ENCODE peak calls at places on chromosomes 1 and 21, in eight cellular contexts. One of them, this sample, is unnamed.

GRCh38 chr1:62245201-62245600 is 50.6 kb downstream of the L1TD1 start:
- DNase-seq in cardiac fibroblast: no peak
- DNase-seq in fibroblast of lung: no peak
- DNase-seq in CD4-positive, alpha-beta T cell: no peak
- DNase-seq in GM13977: no peak
- DNase-seq in progenitor cell of endocrine pancreas: no peak
- DNase-seq in neural progenitor cell: no peak
- DNase-seq in cardiac muscle cell: no peak
- DNase-seq in this sample: no peak

GRCh38 chr1:241608379-241609033 is 31.7 kb downstream of the CHML start:
- DNase-seq in GM13977: no peak
- DNase-seq in neural progenitor cell: no peak
- DNase-seq in cardiac muscle cell: no peak
- DNase-seq in CD4-positive, alpha-beta T cell: no peak
- DNase-seq in fibroblast of lung: peak; percentile 71
- DNase-seq in progenitor cell of endocrine pancreas: no peak
- DNase-seq in cardiac fibroblast: no peak
- DNase-seq in this sample: no peak

GRCh38 chr1:235460768-235461167 is 43.5 kb downstream of the B3GALNT2 start:
- DNase-seq in fibroblast of lung: no peak
- DNase-seq in neural progenitor cell: no peak
- DNase-seq in cardiac fibroblast: no peak
- DNase-seq in GM13977: no peak
- DNase-seq in cardiac muscle cell: no peak
- DNase-seq in progenitor cell of endocrine pancreas: no peak
- DNase-seq in CD4-positive, alpha-beta T cell: no peak
- DNase-seq in this sample: no peak

GRCh38 chr21:19122371-19122770 is 718.8 kb upstream of the TMPRSS15 start:
- DNase-seq in neural progenitor cell: no peak
- DNase-seq in cardiac fibroblast: no peak
- DNase-seq in fibroblast of lung: no peak
- DNase-seq in cardiac muscle cell: no peak
- DNase-seq in CD4-positive, alpha-beta T cell: no peak
- DNase-seq in progenitor cell of endocrine pancreas: no peak
- DNase-seq in GM13977: no peak
- DNase-seq in this sample: no peak

GRCh38 chr1:227563319-227564201 is at the start of gene ZNF678:
- DNase-seq in progenitor cell of endocrine pancreas: peak; percentile 86
- DNase-seq in cardiac fibroblast: peak; percentile 93
- DNase-seq in fibroblast of lung: peak; percentile 91
- DNase-seq in GM13977: peak; percentile 98
- DNase-seq in neural progenitor cell: peak; percentile 94
- DNase-seq in cardiac muscle cell: peak; percentile 95
- DNase-seq in CD4-positive, alpha-beta T cell: peak; percentile 80
- DNase-seq in this sample: peak; percentile 91

GRCh38 chr21:27674037-27674436 is 707.1 kb upstream of the ADAMTS5 start:
- DNase-seq in progenitor cell of endocrine pancreas: no peak
- DNase-seq in fibroblast of lung: peak; percentile 84
- DNase-seq in CD4-positive, alpha-beta T cell: no peak
- DNase-seq in GM13977: no peak
- DNase-seq in neural progenitor cell: no peak
- DNase-seq in cardiac fibroblast: peak; percentile 71
- DNase-seq in cardiac muscle cell: no peak
- DNase-seq in this sample: no peak

GRCh38 chr1:86912501-86912900 is 1.4 kb downstream of the SELENOF start:
- DNase-seq in cardiac muscle cell: no peak
- DNase-seq in fibroblast of lung: no peak
- DNase-seq in GM13977: peak; percentile 38
- DNase-seq in CD4-positive, alpha-beta T cell: no peak
- DNase-seq in progenitor cell of endocrine pancreas: no peak
- DNase-seq in cardiac fibroblast: peak; percentile 15
- DNase-seq in neural progenitor cell: no peak
- DNase-seq in this sample: no peak

GRCh38 chr1:58515794-58516401 is 30.6 kb downstream of the OMA1 start:
- DNase-seq in fibroblast of lung: peak; percentile 74
- DNase-seq in GM13977: peak; percentile 44
- DNase-seq in cardiac muscle cell: peak; percentile 79
- DNase-seq in progenitor cell of endocrine pancreas: peak; percentile 15
- DNase-seq in cardiac fibroblast: peak; percentile 90
- DNase-seq in neural progenitor cell: peak; percentile 90
- DNase-seq in CD4-positive, alpha-beta T cell: no peak
- DNase-seq in this sample: no peak

GRCh38 chr21:41927727-41928409 is 25.9 kb downstream of the C2CD2 start:
- DNase-seq in CD4-positive, alpha-beta T cell: no peak
- DNase-seq in fibroblast of lung: no peak
- DNase-seq in neural progenitor cell: no peak
- DNase-seq in progenitor cell of endocrine pancreas: no peak
- DNase-seq in cardiac fibroblast: no peak
- DNase-seq in GM13977: no peak
- DNase-seq in cardiac muscle cell: no peak
- DNase-seq in this sample: no peak

GRCh38 chr1:8443558-8444194 is 125.8 kb downstream of the SLC45A1 start:
- DNase-seq in GM13977: no peak
- DNase-seq in cardiac muscle cell: no peak
- DNase-seq in cardiac fibroblast: peak; percentile 66
- DNase-seq in fibroblast of lung: no peak
- DNase-seq in CD4-positive, alpha-beta T cell: no peak
- DNase-seq in neural progenitor cell: peak; percentile 66
- DNase-seq in progenitor cell of endocrine pancreas: no peak
- DNase-seq in this sample: no peak
- TF ChIP-seq CTCF in GM13977: peak; percentile 12
- TF ChIP-seq CTCF in cardiac muscle cell: peak; percentile 24
- TF ChIP-seq CTCF in cardiac fibroblast: peak; percentile 28
- TF ChIP-seq CTCF in fibroblast of lung: no peak
- TF ChIP-seq CTCF in CD4-positive, alpha-beta T cell: no peak
- TF ChIP-seq CTCF in neural progenitor cell: peak; percentile 38
- TF ChIP-seq CTCF in progenitor cell of endocrine pancreas: no peak
- TF ChIP-seq CTCF in this sample: no peak

GRCh38 chr1:31514117-31514516 is 62.2 kb upstream of the TINAGL1 start:
- DNase-seq in GM13977: no peak
- DNase-seq in neural progenitor cell: no peak
- DNase-seq in CD4-positive, alpha-beta T cell: no peak
- DNase-seq in cardiac muscle cell: no peak
- DNase-seq in fibroblast of lung: no peak
- DNase-seq in cardiac fibroblast: no peak
- DNase-seq in progenitor cell of endocrine pancreas: no peak
- DNase-seq in this sample: no peak
- TF ChIP-seq CTCF in GM13977: no peak
- TF ChIP-seq CTCF in neural progenitor cell: no peak
- TF ChIP-seq CTCF in CD4-positive, alpha-beta T cell: no peak
- TF ChIP-seq CTCF in cardiac muscle cell: no peak
- TF ChIP-seq CTCF in fibroblast of lung: no peak
- TF ChIP-seq CTCF in cardiac fibroblast: no peak
- TF ChIP-seq CTCF in progenitor cell of endocrine pancreas: no peak
- TF ChIP-seq CTCF in this sample: no peak

GRCh38 chr1:230204852-230205251 is 137.8 kb downstream of the GALNT2 start:
- DNase-seq in neural progenitor cell: no peak
- DNase-seq in progenitor cell of endocrine pancreas: no peak
- DNase-seq in fibroblast of lung: peak; percentile 38
- DNase-seq in CD4-positive, alpha-beta T cell: no peak
- DNase-seq in cardiac fibroblast: no peak
- DNase-seq in GM13977: no peak
- DNase-seq in cardiac muscle cell: peak; percentile 51
- DNase-seq in this sample: no peak
- TF ChIP-seq CTCF in neural progenitor cell: no peak
- TF ChIP-seq CTCF in progenitor cell of endocrine pancreas: no peak
- TF ChIP-seq CTCF in fibroblast of lung: no peak
- TF ChIP-seq CTCF in CD4-positive, alpha-beta T cell: no peak
- TF ChIP-seq CTCF in cardiac fibroblast: no peak
- TF ChIP-seq CTCF in GM13977: no peak
- TF ChIP-seq CTCF in cardiac muscle cell: no peak
- TF ChIP-seq CTCF in this sample: no peak

GRCh38 chr1:65670518-65670917 is 122.2 kb upstream of the PDE4B start:
- DNase-seq in neural progenitor cell: no peak
- DNase-seq in cardiac muscle cell: no peak
- DNase-seq in CD4-positive, alpha-beta T cell: no peak
- DNase-seq in fibroblast of lung: no peak
- DNase-seq in cardiac fibroblast: no peak
- DNase-seq in progenitor cell of endocrine pancreas: no peak
- DNase-seq in GM13977: no peak
- DNase-seq in this sample: no peak

GRCh38 chr1:65679773-65680172 is 112.9 kb upstream of the PDE4B start:
- DNase-seq in cardiac muscle cell: no peak
- DNase-seq in fibroblast of lung: no peak
- DNase-seq in GM13977: no peak
- DNase-seq in neural progenitor cell: no peak
- DNase-seq in progenitor cell of endocrine pancreas: no peak
- DNase-seq in CD4-positive, alpha-beta T cell: no peak
- DNase-seq in cardiac fibroblast: no peak
- DNase-seq in this sample: no peak

DNA sequence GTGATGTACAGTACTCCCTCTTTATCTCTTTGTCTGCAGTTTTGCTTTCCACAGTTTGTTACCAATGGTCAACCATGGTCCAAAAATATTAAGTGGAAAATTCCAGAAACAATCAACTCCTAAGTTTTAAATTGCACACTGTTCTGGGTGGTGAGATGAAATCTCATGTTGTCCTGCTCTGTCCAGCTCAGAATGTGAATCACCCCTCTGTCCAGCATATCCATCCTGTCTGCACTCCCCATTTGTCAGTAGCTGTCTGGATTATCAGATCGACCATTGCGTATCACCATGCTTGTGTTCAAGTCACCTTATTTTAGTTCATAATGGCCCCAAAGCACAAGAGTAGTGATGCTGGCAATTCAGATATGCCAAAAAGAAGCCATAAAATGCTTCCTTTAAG is 118.2 kb upstream of the PDE4B start:
- DNase-seq in cardiac muscle cell: no peak
- DNase-seq in neural progenitor cell: no peak
- DNase-seq in GM13977: no peak
- DNase-seq in progenitor cell of endocrine pancreas: no peak
- DNase-seq in CD4-positive, alpha-beta T cell: no peak
- DNase-seq in cardiac fibroblast: no peak
- DNase-seq in fibroblast of lung: no peak
- DNase-seq in this sample: no peak
- TF ChIP-seq CTCF in cardiac muscle cell: no peak
- TF ChIP-seq CTCF in neural progenitor cell: no peak
- TF ChIP-seq CTCF in GM13977: no peak
- TF ChIP-seq CTCF in progenitor cell of endocrine pancreas: no peak
- TF ChIP-seq CTCF in CD4-positive, alpha-beta T cell: no peak
- TF ChIP-seq CTCF in cardiac fibroblast: no peak
- TF ChIP-seq CTCF in fibroblast of lung: no peak
- TF ChIP-seq CTCF in this sample: no peak

DNA sequence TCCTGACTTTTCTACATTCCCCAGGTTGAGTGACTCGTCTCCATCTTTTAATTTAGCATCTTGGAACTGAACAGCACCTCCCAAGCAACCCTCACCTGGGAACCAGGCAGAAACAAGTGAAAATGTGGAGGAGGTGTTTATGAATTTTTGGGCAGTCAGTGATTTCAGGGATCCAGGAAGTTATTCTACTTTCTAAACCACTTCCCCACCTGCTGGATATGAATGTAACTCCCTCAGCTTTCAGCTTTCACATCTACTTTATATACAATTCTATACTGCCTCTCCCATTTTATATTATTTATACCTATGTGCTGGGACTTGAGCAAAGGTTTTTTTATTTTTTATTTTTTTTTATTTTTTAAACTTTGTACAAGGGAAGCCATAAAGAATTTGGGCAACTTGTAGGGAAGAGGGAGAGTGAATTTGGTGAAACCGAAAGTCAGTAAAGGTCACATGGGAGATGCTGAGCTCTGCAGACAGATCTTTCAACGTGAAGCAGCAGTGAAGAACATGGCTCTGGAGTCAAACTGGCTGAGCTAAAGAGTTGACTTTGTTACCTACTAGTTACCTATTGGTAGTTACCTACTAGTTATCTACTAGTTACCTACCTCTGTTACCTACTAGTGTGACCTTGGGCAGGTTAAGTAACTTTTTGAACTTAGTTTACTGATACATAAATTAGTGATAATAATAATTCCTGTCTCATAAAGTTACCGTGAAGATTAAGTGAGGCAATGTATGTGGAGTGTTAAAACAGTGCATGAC is 45.5 kb downstream of the DDR2 start:
- DNase-seq in progenitor cell of endocrine pancreas: no peak
- DNase-seq in fibroblast of lung: no peak
- DNase-seq in cardiac fibroblast: no peak
- DNase-seq in neural progenitor cell: no peak
- DNase-seq in CD4-positive, alpha-beta T cell: no peak
- DNase-seq in GM13977: no peak
- DNase-seq in cardiac muscle cell: no peak
- DNase-seq in this sample: no peak
- TF ChIP-seq CTCF in progenitor cell of endocrine pancreas: no peak
- TF ChIP-seq CTCF in fibroblast of lung: no peak
- TF ChIP-seq CTCF in cardiac fibroblast: no peak
- TF ChIP-seq CTCF in neural progenitor cell: no peak
- TF ChIP-seq CTCF in CD4-positive, alpha-beta T cell: no peak
- TF ChIP-seq CTCF in GM13977: no peak
- TF ChIP-seq CTCF in cardiac muscle cell: no peak
- TF ChIP-seq CTCF in this sample: no peak